ENCODE peak calls at places on chromosome 7, in six cellular contexts. D, Y, C, U, V and S are unnamed samples.

GRCh38 chr7:131190146-131190545 is 137.5 kb upstream of the MKLN1 start:
- DNase-seq in C (peak), Y (no peak), V (no peak), D (no peak), U (no peak), S (peak)

GRCh38 chr7:108063520-108063933 is 60.6 kb upstream of the LAMB1 start:
- DNase-seq in V (no peak), D (no peak), C (no peak), U (no peak), Y (no peak), S (no peak)

GRCh38 chr7:157471259-157472125 is 134.7 kb downstream of the DNAJB6 start:
- DNase-seq in C (no peak), V (no peak), Y (no peak), D (no peak), U (peak), S (no peak)

GRCh38 chr7:142862401-142863400 is 7.8 kb downstream of the EPHB6 start:
- DNase-seq in D (no peak), Y (no peak), U (no peak), C (peak), V (no peak), S (no peak)

GRCh38 chr7:128890306-128891109 is 20.0 kb downstream of the KCP start:
- DNase-seq in U (peak), C (peak), V (no peak), D (no peak), Y (no peak), S (peak)

GRCh38 chr7:16644987-16645592 is 464 bp downstream of the ANKMY2 start:
- DNase-seq in Y (no peak), C (peak), D (no peak), U (peak), V (no peak), S (peak)

GRCh38 chr7:42138691-42139090 is 98.3 kb downstream of the GLI3 start:
- DNase-seq in C (peak), U (no peak), Y (no peak), D (no peak), V (no peak), S (peak)

GRCh38 chr7:104980969-104981670 is 32.9 kb upstream of the KMT2E start:
- DNase-seq in V (no peak), C (no peak), Y (no peak), U (no peak), D (peak), S (peak)

GRCh38 chr7:98369726-98370125 is 31.2 kb downstream of the BAIAP2L1 start:
- DNase-seq in C (no peak), V (no peak), D (no peak), Y (no peak), U (no peak), S (no peak)

GRCh38 chr7:55964261-55964801 is at the start of gene NIPSNAP2:
- DNase-seq in C (peak), Y (no peak), U (peak), V (peak), D (peak), S (peak)

GRCh38 chr7:27106181-27106905 is 3.9 kb upstream of the HOXA2 start:
- DNase-seq in U (peak), C (peak), V (no peak), D (no peak), Y (no peak), S (peak)

GRCh38 chr7:37065779-37066271 is 341.5 kb upstream of the AOAH start:
- DNase-seq in U (no peak), D (no peak), C (no peak), V (no peak), Y (no peak), S (no peak)

GRCh38 chr7:118312966-118313365 is 88.5 kb downstream of the ANKRD7 start:
- DNase-seq in V (no peak), C (no peak), Y (no peak), D (no peak), U (no peak), S (no peak)

GRCh38 chr7:155961241-155962190 is 149.3 kb upstream of the SHH start:
- DNase-seq in Y (no peak), V (no peak), C (peak), U (no peak), D (no peak), S (peak)

GRCh38 chr7:65250216-65250615 is 123.4 kb upstream of the ZNF92 start:
- DNase-seq in Y (no peak), V (no peak), D (no peak), U (no peak), C (peak), S (no peak)

GRCh38 chr7:6164491-6164890 is 107.9 kb downstream of the CYTH3 start:
- DNase-seq in Y (no peak), D (no peak), U (no peak), C (peak), V (no peak), S (peak)

GRCh38 chr7:105131033-105131656 is 117.1 kb downstream of the KMT2E start:
- DNase-seq in Y (no peak), V (no peak), C (no peak), U (no peak), D (no peak), S (no peak)

GRCh38 chr7:108613147-108613948 is 43.7 kb downstream of the DNAJB9 start:
- DNase-seq in Y (no peak), C (no peak), D (peak), U (no peak), V (no peak), S (peak)

GRCh38 chr7:373818-374705 is 84.1 kb downstream of the FOXL3 start:
- DNase-seq in C (peak), Y (no peak), U (peak), V (peak), D (no peak), S (no peak)

GRCh38 chr7:55426676-55427075 is 61.5 kb downstream of the LANCL2 start:
- DNase-seq in D (no peak), V (no peak), U (no peak), C (no peak), Y (no peak), S (no peak)

GRCh38 chr7:8388257-8388625 is 45.2 kb upstream of the NXPH1 start:
- DNase-seq in D (no peak), U (no peak), C (no peak), Y (no peak), V (no peak), S (no peak)

GRCh38 chr7:8387551-8388256 is 45.7 kb upstream of the NXPH1 start:
- DNase-seq in U (no peak), C (no peak), D (no peak), Y (no peak), V (no peak), S (no peak)

GRCh38 chr7:8386926-8387550 is 46.4 kb upstream of the NXPH1 start:
- DNase-seq in C (no peak), V (no peak), U (no peak), D (no peak), Y (no peak), S (no peak)

GRCh38 chr7:8389898-8390642 is 43.3 kb upstream of the NXPH1 start:
- DNase-seq in Y (no peak), C (peak), U (no peak), D (peak), V (peak), S (peak)

DNA sequence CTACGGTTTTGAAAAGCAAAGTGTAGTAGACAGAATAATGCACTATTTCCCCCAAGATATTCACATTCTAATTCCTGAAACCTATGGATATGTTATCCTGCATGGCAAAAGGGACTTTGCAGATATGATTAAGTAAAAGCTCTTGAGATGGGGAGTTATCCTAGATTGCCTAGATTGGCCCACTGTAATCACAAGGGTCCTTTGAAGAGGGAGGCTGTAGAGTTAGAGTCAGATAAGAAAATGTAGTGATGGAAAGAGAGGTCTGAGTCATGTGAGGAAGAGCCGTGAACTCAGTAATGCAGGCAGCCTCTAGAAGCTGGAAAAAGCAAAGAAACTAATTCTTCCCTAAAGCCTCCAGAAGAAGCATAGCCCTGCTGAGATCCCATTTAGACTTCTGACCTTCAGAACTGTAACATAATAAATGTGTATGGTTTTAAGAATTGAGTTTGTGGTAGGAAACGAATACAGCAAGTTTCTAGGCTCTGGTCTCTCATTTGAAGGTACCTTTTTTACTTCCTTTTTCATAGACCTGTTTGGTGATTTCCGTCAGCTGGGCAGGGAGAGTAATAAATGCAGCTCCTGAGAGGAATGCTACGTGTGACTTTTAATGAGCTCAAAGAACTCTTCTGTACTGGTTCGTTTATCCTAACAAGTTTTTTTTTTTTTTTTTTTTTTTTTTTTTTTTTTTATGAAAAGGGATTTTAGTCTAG is 41.9 kb upstream of the NXPH1 start:
- DNase-seq in V (no peak), C (no peak), D (no peak), U (no peak), Y (no peak), S (no peak)
- H3K27ac ChIP-seq in V (no peak), C (no peak), D (no peak), U (no peak), Y (no peak), S (no peak)

GRCh38 chr7:149320313-149321124 is 58.5 kb downstream of the ZNF783 start:
- DNase-seq in V (no peak), Y (no peak), D (no peak), C (no peak), U (no peak), S (no peak)
- H3K27ac ChIP-seq in V (no peak), Y (no peak), D (no peak), C (no peak), U (no peak), S (no peak)

GRCh38 chr7:138919256-138919655 is 61.9 kb downstream of the KIAA1549 start:
- DNase-seq in D (no peak), V (no peak), U (no peak), Y (no peak), C (no peak), S (no peak)
- H3K27ac ChIP-seq in D (no peak), V (no peak), U (no peak), Y (no peak), C (no peak), S (no peak)

GRCh38 chr7:129947701-129948100 is 5.1 kb downstream of the UBE2H start:
- DNase-seq in Y (no peak), V (no peak), C (no peak), D (no peak), U (no peak), S (no peak)
- H3K27ac ChIP-seq in Y (peak), V (peak), C (no peak), D (no peak), U (no peak), S (no peak)